ENCODE peak calls at places on chromosomes 16 and 17, in ten cellular contexts. U is AG04449, C is cardiac fibroblast, H is cardiac muscle cell, K is fibroblast of lung, O is fibroblast of the aortic adventitia, Z is colonic mucosa, J is A549, X is thoracic aorta, W is transverse colon. L is an unnamed sample.
A peak's percentile ranks its signal among the peaks of the same experiment; 100 is the strongest.

GRCh38 chr17:17073627-17074521 is 31.6 kb downstream of the MPRIP start:
- DNase-seq in U (no peak), C (peak; percentile 58), H (no peak), K (peak; percentile 57), O (peak; percentile 39), Z (no peak), J (no peak), X (no peak), W (no peak), L (peak; percentile 22)

GRCh38 chr17:82113941-82114340 is 15.9 kb upstream of the FASN start:
- DNase-seq in U (no peak), C (no peak), H (no peak), K (no peak), O (no peak), Z (no peak), J (no peak), X (no peak), W (no peak), L (no peak)

GRCh38 chr16:11996433-11997174 is 20.1 kb downstream of the SNX29 start:
- DNase-seq in U (no peak), C (no peak), H (no peak), K (no peak), O (no peak), Z (no peak), J (no peak), X (no peak), W (no peak), L (no peak)

GRCh38 chr16:69150146-69150865 is 17.9 kb downstream of the UTP4 start:
- DNase-seq in U (no peak), C (peak; percentile 87), H (peak; percentile 88), K (peak; percentile 58), O (peak; percentile 88), Z (peak; percentile 74), J (peak; percentile 77), X (peak; percentile 17), W (peak; percentile 60), L (peak; percentile 80)

GRCh38 chr16:88846088-88846487 is 10.7 kb downstream of the GALNS start:
- DNase-seq in U (no peak), C (peak; percentile 29), H (no peak), K (peak; percentile 22), O (no peak), Z (no peak), J (no peak), X (no peak), W (no peak), L (no peak)

GRCh38 chr17:41133880-41134735 is 6.2 kb downstream of the KRTAP4-6 start:
- DNase-seq in U (no peak), C (no peak), H (no peak), K (peak; percentile 20), O (no peak), Z (no peak), J (no peak), X (no peak), W (no peak), L (no peak)

GRCh38 chr17:62004388-62004787 is 60.7 kb downstream of the MED13 start:
- DNase-seq in U (no peak), C (no peak), H (no peak), K (no peak), O (no peak), Z (no peak), J (no peak), X (no peak), W (no peak), L (no peak)

GRCh38 chr17:9322298-9322697 is 253.3 kb downstream of the STX8 start:
- DNase-seq in U (no peak), C (no peak), H (peak; percentile 49), K (no peak), O (no peak), Z (no peak), J (no peak), X (no peak), W (no peak), L (no peak)

GRCh38 chr17:31310877-31311276 is 3.0 kb downstream of the EVI2B start:
- DNase-seq in U (no peak), C (no peak), H (no peak), K (no peak), O (no peak), Z (no peak), J (no peak), X (no peak), W (peak; percentile 25), L (no peak)

GRCh38 chr16:3959148-3959547 is 78.6 kb upstream of the CREBBP start:
- DNase-seq in U (no peak), C (peak; percentile 77), H (peak; percentile 17), K (peak; percentile 72), O (peak; percentile 91), Z (no peak), J (no peak), X (no peak), W (no peak), L (no peak)

GRCh38 chr16:48011888-48012658 is 143.7 kb downstream of the ABCC12 start:
- DNase-seq in U (no peak), C (no peak), H (no peak), K (no peak), O (no peak), Z (no peak), J (no peak), X (no peak), W (no peak), L (peak; percentile 1)

GRCh38 chr17:65753348-65753747 is 191.9 kb upstream of the AXIN2 start:
- DNase-seq in U (no peak), C (no peak), H (no peak), K (no peak), O (no peak), Z (no peak), J (no peak), X (no peak), W (no peak), L (no peak)

GRCh38 chr16:28001184-28001583 is 62.3 kb downstream of the GSG1L start:
- DNase-seq in U (no peak), C (no peak), H (no peak), K (no peak), O (no peak), Z (no peak), J (no peak), X (no peak), W (no peak), L (no peak)

GRCh38 chr17:76957600-76958464 is 89.6 kb downstream of the MGAT5B start:
- DNase-seq in U (no peak), C (peak; percentile 36), H (peak; percentile 21), K (peak; percentile 32), O (peak; percentile 11), Z (no peak), J (no peak), X (no peak), W (no peak), L (peak; percentile 32)
- H3K4me3 ChIP-seq in U (no peak overlapping the region), C (no peak overlapping the region), H (no peak overlapping the region), K (no peak overlapping the region), O (no peak overlapping the region), Z (no peak overlapping the region), J (no peak overlapping the region), X (no peak overlapping the region), W (no peak overlapping the region), L (no peak overlapping the region)

DNA sequence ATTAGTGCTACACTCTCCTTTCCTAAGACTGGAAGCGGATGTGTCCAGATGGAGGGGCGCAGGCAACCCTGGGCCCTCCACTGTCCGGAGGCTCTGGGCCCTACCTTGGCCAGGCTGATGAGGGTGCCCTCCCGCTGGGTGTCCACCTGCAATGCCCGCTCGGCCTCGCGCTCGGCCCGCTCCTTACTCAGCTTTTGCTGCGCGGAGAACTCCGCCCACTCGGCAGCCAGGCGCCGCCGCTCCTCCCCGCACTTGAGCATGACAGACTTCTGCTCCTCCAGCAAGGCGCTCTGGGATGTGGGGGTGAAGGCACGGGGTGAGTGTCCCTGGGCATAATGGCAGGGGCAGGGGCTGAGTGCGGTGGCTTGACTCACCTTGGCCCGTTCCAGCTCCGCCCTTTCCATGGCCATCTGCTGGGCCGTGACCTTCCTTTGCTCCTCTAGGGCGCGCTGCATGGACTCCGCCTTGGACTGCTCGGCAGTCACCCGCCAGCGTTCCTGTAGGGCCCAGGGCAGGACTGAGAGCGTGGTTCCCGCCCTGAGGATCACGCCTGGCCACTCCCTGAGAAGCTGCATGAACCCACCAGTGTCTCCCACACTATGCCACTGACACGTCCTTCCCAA is 10.1 kb upstream of the MRPL38 start:
- DNase-seq in U (no peak), C (no peak), H (no peak), K (no peak), O (no peak), Z (no peak), J (no peak), X (no peak), W (no peak), L (no peak)
- TF ChIP-seq CTCF in U (no peak), C (no peak), H (no peak), K (no peak), O (no peak), Z (no peak), J (no peak), X (no peak), W (no peak), L (no peak)

DNA sequence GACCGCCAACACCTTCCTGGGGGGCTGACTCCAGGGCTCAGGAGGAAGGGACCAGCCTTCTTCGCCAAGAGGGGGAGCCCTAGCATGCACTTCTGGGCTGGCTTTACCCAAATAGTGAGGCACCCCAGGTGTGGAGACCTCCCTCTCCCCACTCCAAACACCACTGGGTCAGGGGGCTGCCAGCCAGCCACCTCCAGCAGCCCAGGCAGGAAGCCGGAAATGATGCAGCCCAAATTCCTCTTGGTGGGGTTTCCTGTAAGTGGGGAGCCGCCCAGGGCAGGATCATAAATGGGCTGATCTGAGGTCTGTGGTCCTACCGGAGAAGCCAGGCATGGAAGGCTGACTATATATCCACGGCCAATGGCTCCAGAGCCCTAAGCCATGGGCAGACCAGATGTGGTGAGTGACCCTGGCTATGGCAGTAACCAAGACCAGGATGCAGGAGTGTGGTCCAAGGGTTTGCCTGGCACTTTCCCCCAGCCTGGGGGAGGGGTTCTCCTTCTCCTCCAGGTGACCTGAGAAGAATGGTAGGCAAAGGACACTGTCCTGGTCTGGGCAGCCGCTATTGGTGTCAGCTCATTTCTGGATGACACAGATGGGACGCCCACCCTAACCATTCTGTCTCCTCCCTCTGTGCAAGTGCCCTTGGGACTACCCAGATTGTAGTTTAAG is 4.2 kb downstream of the GIT1 start:
- DNase-seq in U (no peak), C (peak; percentile 37), H (no peak), K (peak; percentile 44), O (no peak), Z (no peak), J (no peak), X (no peak), W (no peak), L (no peak)
- H3K4me3 ChIP-seq in U (no peak overlapping the region), C (no peak overlapping the region), H (no peak overlapping the region), K (no peak overlapping the region), O (no peak overlapping the region), Z (no peak overlapping the region), J (no peak overlapping the region), X (no peak overlapping the region), W (no peak overlapping the region), L (no peak overlapping the region)

DNA sequence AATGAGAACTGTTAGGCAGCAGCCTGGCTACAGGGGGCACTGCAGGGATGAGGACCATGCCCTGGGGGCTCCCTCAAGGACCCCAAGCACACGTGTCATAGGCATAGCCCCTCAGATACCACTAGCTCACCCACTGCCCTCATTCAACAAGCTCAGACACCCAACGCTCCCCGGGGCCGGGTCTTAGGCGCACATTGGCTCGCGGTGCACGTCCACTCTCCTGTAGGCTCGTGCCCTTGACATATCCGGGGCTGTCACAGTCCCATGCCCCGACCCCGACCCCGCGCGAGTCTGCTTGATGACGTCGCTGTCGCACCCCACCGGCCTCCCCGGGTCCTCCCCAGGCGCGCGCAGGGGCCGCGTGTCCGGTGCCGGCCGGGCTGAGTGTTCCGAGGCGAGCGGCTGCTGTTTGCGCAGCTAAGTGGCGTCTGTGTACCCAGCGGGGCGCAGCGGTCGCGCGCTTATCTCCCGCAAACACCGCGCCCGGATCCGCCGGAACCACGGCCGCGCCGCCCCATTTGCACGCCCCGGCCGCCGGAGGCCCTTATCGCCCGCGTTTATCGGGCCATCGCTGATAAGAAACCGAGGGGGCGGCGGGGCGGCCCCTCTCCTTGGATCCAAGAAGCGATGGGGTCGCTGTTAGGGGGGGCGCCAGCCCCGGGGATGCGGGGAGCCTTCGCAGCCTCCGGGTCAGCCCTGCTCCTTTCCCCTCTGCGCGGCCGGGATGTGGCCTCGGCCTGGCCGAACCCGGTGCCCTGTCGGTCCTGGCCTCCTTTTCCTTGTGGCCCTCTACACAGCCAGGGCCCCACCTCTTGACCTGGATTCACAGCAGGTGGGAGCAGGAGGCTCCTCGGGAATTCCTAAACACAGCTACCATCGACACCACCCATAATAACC is 20.7 kb upstream of the NAGS start:
- DNase-seq in U (no peak), C (no peak), H (peak; percentile 54), K (no peak), O (no peak), Z (peak; percentile 38), J (no peak), X (no peak), W (peak; percentile 34), L (no peak)
- TF ChIP-seq CTCF in U (peak; percentile 16), C (peak; percentile 27), H (peak; percentile 43), K (peak; percentile 12), O (no peak), Z (no peak), J (peak; percentile 53), X (no peak), W (no peak), L (peak; percentile 39)